ENCODE peak calls at places on chromosomes 11 and 22, in eight cellular contexts. One of them, this sample, is unnamed.

GRCh38 chr11:47358731-47359051 is 6.2 kb upstream of the MYBPC3 start:
- DNase-seq in ovary: peak; percentile 30
- DNase-seq in IMR-90: no peak
- DNase-seq in GM23248: no peak
- DNase-seq in right lobe of liver: peak; percentile 45
- DNase-seq in fibroblast of lung: no peak
- DNase-seq in right cardiac atrium: peak; percentile 64
- DNase-seq in CD8-positive, alpha-beta memory T cell: no peak
- DNase-seq in this sample: no peak

GRCh38 chr11:65131895-65132237 is 2.5 kb downstream of the SYVN1 start:
- DNase-seq in ovary: no peak
- DNase-seq in IMR-90: no peak
- DNase-seq in GM23248: no peak
- DNase-seq in right lobe of liver: no peak
- DNase-seq in fibroblast of lung: no peak
- DNase-seq in right cardiac atrium: no peak
- DNase-seq in CD8-positive, alpha-beta memory T cell: no peak
- DNase-seq in this sample: no peak

GRCh38 chr11:114972105-114972504 is 293.8 kb downstream of the NXPE2 start:
- DNase-seq in ovary: no peak
- DNase-seq in IMR-90: no peak
- DNase-seq in GM23248: no peak
- DNase-seq in right lobe of liver: no peak
- DNase-seq in fibroblast of lung: no peak
- DNase-seq in right cardiac atrium: no peak
- DNase-seq in CD8-positive, alpha-beta memory T cell: no peak
- DNase-seq in this sample: no peak

GRCh38 chr11:65777241-65777640 is 3.5 kb downstream of the AP5B1 start:
- DNase-seq in ovary: no peak
- DNase-seq in IMR-90: no peak
- DNase-seq in GM23248: no peak
- DNase-seq in right lobe of liver: no peak
- DNase-seq in fibroblast of lung: no peak
- DNase-seq in right cardiac atrium: no peak
- DNase-seq in CD8-positive, alpha-beta memory T cell: no peak
- DNase-seq in this sample: no peak

GRCh38 chr11:118379497-118379896 is 20.1 kb downstream of the UBE4A start:
- DNase-seq in ovary: no peak
- DNase-seq in IMR-90: no peak
- DNase-seq in GM23248: no peak
- DNase-seq in right lobe of liver: no peak
- DNase-seq in fibroblast of lung: no peak
- DNase-seq in right cardiac atrium: no peak
- DNase-seq in CD8-positive, alpha-beta memory T cell: no peak
- DNase-seq in this sample: no peak

GRCh38 chr22:29748248-29748893 is 18.4 kb downstream of the ZMAT5 start:
- DNase-seq in ovary: no peak
- DNase-seq in IMR-90: no peak
- DNase-seq in GM23248: peak; percentile 57
- DNase-seq in right lobe of liver: no peak
- DNase-seq in fibroblast of lung: no peak
- DNase-seq in right cardiac atrium: no peak
- DNase-seq in CD8-positive, alpha-beta memory T cell: no peak
- DNase-seq in this sample: no peak

GRCh38 chr11:331332-332060 is 10.8 kb upstream of the IFITM3 start:
- DNase-seq in ovary: peak; percentile 30
- DNase-seq in IMR-90: no peak
- DNase-seq in GM23248: no peak
- DNase-seq in right lobe of liver: no peak
- DNase-seq in fibroblast of lung: no peak
- DNase-seq in right cardiac atrium: peak; percentile 49
- DNase-seq in CD8-positive, alpha-beta memory T cell: no peak
- DNase-seq in this sample: no peak

GRCh38 chr11:17003426-17003825 is 10.8 kb downstream of the PLEKHA7 start:
- DNase-seq in ovary: no peak
- DNase-seq in IMR-90: no peak
- DNase-seq in GM23248: no peak
- DNase-seq in right lobe of liver: no peak
- DNase-seq in fibroblast of lung: no peak
- DNase-seq in right cardiac atrium: no peak
- DNase-seq in CD8-positive, alpha-beta memory T cell: no peak
- DNase-seq in this sample: peak; percentile 40

GRCh38 chr22:26894362-26894761 is 237.0 kb downstream of the MIAT start:
- DNase-seq in ovary: no peak
- DNase-seq in IMR-90: peak; percentile 18
- DNase-seq in GM23248: peak; percentile 64
- DNase-seq in right lobe of liver: no peak
- DNase-seq in fibroblast of lung: peak; percentile 49
- DNase-seq in right cardiac atrium: no peak
- DNase-seq in CD8-positive, alpha-beta memory T cell: no peak
- DNase-seq in this sample: no peak

GRCh38 chr11:1838426-1839131 is at the start of gene TNNI2:
- DNase-seq in ovary: no peak
- DNase-seq in IMR-90: no peak
- DNase-seq in GM23248: no peak
- DNase-seq in right lobe of liver: peak; percentile 60
- DNase-seq in fibroblast of lung: no peak
- DNase-seq in right cardiac atrium: peak; percentile 67
- DNase-seq in CD8-positive, alpha-beta memory T cell: no peak
- DNase-seq in this sample: no peak
- H3K4me1 ChIP-seq in ovary: peaks cover 1% of the 10 kb centered on the region
- H3K4me1 ChIP-seq in IMR-90: no peaks in the 10 kb centered on the region
- H3K4me1 ChIP-seq in GM23248: no peaks in the 10 kb centered on the region
- H3K4me1 ChIP-seq in right lobe of liver: no peaks in the 10 kb centered on the region
- H3K4me1 ChIP-seq in fibroblast of lung: no peaks in the 10 kb centered on the region
- H3K4me1 ChIP-seq in right cardiac atrium: no peaks in the 10 kb centered on the region
- H3K4me1 ChIP-seq in CD8-positive, alpha-beta memory T cell: peaks cover 17% of the 10 kb centered on the region
- H3K4me1 ChIP-seq in this sample: peaks cover 8% of the 10 kb centered on the region

GRCh38 chr11:1778141-1778911 is 14.6 kb upstream of the CTSD start:
- DNase-seq in ovary: no peak
- DNase-seq in IMR-90: no peak
- DNase-seq in GM23248: no peak
- DNase-seq in right lobe of liver: no peak
- DNase-seq in fibroblast of lung: no peak
- DNase-seq in right cardiac atrium: no peak
- DNase-seq in CD8-positive, alpha-beta memory T cell: no peak
- DNase-seq in this sample: no peak
- H3K27ac ChIP-seq in ovary: no peak overlapping the region
- H3K27ac ChIP-seq in IMR-90: no peak overlapping the region
- H3K27ac ChIP-seq in GM23248: no peak overlapping the region
- H3K27ac ChIP-seq in right lobe of liver: no peak overlapping the region
- H3K27ac ChIP-seq in fibroblast of lung: no peak overlapping the region
- H3K27ac ChIP-seq in right cardiac atrium: no peak overlapping the region
- H3K27ac ChIP-seq in CD8-positive, alpha-beta memory T cell: no peak overlapping the region
- H3K27ac ChIP-seq in this sample: no peak overlapping the region

GRCh38 chr11:11972942-11973341 is 35.5 kb downstream of the DKK3 start:
- DNase-seq in ovary: no peak
- DNase-seq in IMR-90: no peak
- DNase-seq in GM23248: no peak
- DNase-seq in right lobe of liver: no peak
- DNase-seq in fibroblast of lung: no peak
- DNase-seq in right cardiac atrium: peak; percentile 39
- DNase-seq in CD8-positive, alpha-beta memory T cell: no peak
- DNase-seq in this sample: no peak
- H3K4me1 ChIP-seq in ovary: peaks cover 28% of the 10 kb centered on the region
- H3K4me1 ChIP-seq in IMR-90: peaks cover 43% of the 10 kb centered on the region
- H3K4me1 ChIP-seq in GM23248: peaks cover 61% of the 10 kb centered on the region
- H3K4me1 ChIP-seq in right lobe of liver: peaks cover 25% of the 10 kb centered on the region
- H3K4me1 ChIP-seq in fibroblast of lung: peaks cover 59% of the 10 kb centered on the region
- H3K4me1 ChIP-seq in right cardiac atrium: peaks cover 57% of the 10 kb centered on the region
- H3K4me1 ChIP-seq in CD8-positive, alpha-beta memory T cell: no peaks in the 10 kb centered on the region
- H3K4me1 ChIP-seq in this sample: peaks cover 3% of the 10 kb centered on the region

DNA sequence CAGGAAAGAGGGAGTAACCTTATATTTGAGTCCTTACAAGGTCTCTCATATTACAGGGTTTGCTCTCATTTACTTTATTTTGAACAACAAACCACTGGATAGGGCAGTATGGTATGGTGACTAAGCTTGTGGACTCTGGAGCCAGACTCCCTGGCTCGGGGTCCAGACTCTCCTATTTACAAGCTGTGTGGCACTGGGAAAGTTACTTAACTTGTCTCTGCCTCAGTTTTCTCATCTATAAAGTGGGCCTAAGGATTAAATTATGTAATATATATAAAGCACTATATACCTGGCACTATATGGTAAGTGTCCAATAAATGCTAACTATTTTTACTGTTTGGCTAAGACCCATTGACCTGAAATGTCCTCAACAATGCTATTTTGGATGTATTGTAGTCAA is 1.7 kb upstream of the DCHS1 start:
- DNase-seq in ovary: no peak
- DNase-seq in IMR-90: peak; percentile 28
- DNase-seq in GM23248: peak; percentile 52
- DNase-seq in right lobe of liver: no peak
- DNase-seq in fibroblast of lung: no peak
- DNase-seq in right cardiac atrium: no peak
- DNase-seq in CD8-positive, alpha-beta memory T cell: no peak
- DNase-seq in this sample: no peak
- H3K27ac ChIP-seq in ovary: no peak overlapping the region
- H3K27ac ChIP-seq in IMR-90: no peak overlapping the region
- H3K27ac ChIP-seq in GM23248: no peak overlapping the region
- H3K27ac ChIP-seq in right lobe of liver: no peak overlapping the region
- H3K27ac ChIP-seq in fibroblast of lung: no peak overlapping the region
- H3K27ac ChIP-seq in right cardiac atrium: no peak overlapping the region
- H3K27ac ChIP-seq in CD8-positive, alpha-beta memory T cell: no peak overlapping the region
- H3K27ac ChIP-seq in this sample: no peak overlapping the region

GRCh38 chr22:40603088-40603605 is 33.4 kb downstream of the MRTFA start:
- DNase-seq in ovary: no peak
- DNase-seq in IMR-90: peak; percentile 78
- DNase-seq in GM23248: peak; percentile 85
- DNase-seq in right lobe of liver: no peak
- DNase-seq in fibroblast of lung: peak; percentile 87
- DNase-seq in right cardiac atrium: no peak
- DNase-seq in CD8-positive, alpha-beta memory T cell: no peak
- DNase-seq in this sample: no peak
- H3K4me1 ChIP-seq in ovary: peaks cover 14% of the 10 kb centered on the region
- H3K4me1 ChIP-seq in IMR-90: peaks cover 17% of the 10 kb centered on the region
- H3K4me1 ChIP-seq in GM23248: peaks cover 60% of the 10 kb centered on the region
- H3K4me1 ChIP-seq in right lobe of liver: peaks cover 8% of the 10 kb centered on the region
- H3K4me1 ChIP-seq in fibroblast of lung: peaks cover 8% of the 10 kb centered on the region
- H3K4me1 ChIP-seq in right cardiac atrium: peaks cover 6% of the 10 kb centered on the region
- H3K4me1 ChIP-seq in CD8-positive, alpha-beta memory T cell: peaks cover 9% of the 10 kb centered on the region
- H3K4me1 ChIP-seq in this sample: peaks cover 3% of the 10 kb centered on the region

GRCh38 chr11:95245038-95245437 is 14.0 kb upstream of the SESN3 start:
- DNase-seq in ovary: no peak
- DNase-seq in IMR-90: peak; percentile 6
- DNase-seq in GM23248: peak; percentile 77
- DNase-seq in right lobe of liver: no peak
- DNase-seq in fibroblast of lung: peak; percentile 80
- DNase-seq in right cardiac atrium: no peak
- DNase-seq in CD8-positive, alpha-beta memory T cell: no peak
- DNase-seq in this sample: no peak
- H3K27ac ChIP-seq in ovary: no peak overlapping the region
- H3K27ac ChIP-seq in IMR-90: no peak overlapping the region
- H3K27ac ChIP-seq in GM23248: peak overlapping the region; percentile 12
- H3K27ac ChIP-seq in right lobe of liver: no peak overlapping the region
- H3K27ac ChIP-seq in fibroblast of lung: no peak overlapping the region
- H3K27ac ChIP-seq in right cardiac atrium: no peak overlapping the region
- H3K27ac ChIP-seq in CD8-positive, alpha-beta memory T cell: no peak overlapping the region
- H3K27ac ChIP-seq in this sample: no peak overlapping the region

DNA sequence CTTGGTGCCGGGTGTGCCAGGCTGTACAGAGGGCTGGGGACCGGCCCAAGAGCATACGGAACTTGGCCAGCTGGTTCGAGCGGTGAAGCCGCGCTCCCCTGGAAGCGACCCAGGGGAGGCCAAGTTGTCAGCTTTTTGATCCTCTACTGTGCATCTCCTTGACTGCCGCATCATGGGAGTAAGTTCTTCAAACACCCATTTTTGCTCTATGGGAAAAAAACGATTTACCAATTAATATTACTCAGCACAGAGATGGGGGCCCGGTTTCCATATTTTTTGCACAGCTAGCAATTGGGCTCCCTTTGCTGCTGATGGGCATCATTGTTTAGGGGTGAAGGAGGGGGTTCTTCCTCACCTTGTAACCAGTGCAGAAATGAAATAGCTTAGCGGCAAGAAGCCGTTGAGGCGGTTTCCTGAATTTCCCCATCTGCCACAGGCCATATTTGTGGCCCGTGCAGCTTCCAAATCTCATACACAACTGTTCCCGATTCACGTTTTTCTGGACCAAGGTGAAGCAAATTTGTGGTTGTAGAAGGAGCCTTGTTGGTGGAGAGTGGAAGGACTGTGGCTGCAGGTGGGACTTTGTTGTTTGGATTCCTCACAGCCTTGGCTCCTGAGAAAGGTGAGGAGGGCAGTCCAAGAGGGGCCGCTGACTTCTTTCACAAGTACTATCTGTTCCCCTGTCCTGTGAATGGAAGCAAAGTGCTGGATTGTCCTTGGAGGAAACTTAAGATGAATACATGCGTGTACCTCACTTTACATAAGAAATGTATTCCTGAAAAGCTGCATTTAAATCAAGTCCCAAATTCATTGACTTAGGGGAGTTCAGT is 2.1 kb downstream of the FUT4 start:
- DNase-seq in ovary: no peak
- DNase-seq in IMR-90: no peak
- DNase-seq in GM23248: peak; percentile 68
- DNase-seq in right lobe of liver: no peak
- DNase-seq in fibroblast of lung: no peak
- DNase-seq in right cardiac atrium: no peak
- DNase-seq in CD8-positive, alpha-beta memory T cell: no peak
- DNase-seq in this sample: peak; percentile 35
- H3K4me1 ChIP-seq in ovary: peaks cover 17% of the 10 kb centered on the region
- H3K4me1 ChIP-seq in IMR-90: peaks cover 6% of the 10 kb centered on the region
- H3K4me1 ChIP-seq in GM23248: peaks cover 27% of the 10 kb centered on the region
- H3K4me1 ChIP-seq in right lobe of liver: no peaks in the 10 kb centered on the region
- H3K4me1 ChIP-seq in fibroblast of lung: no peaks in the 10 kb centered on the region
- H3K4me1 ChIP-seq in right cardiac atrium: peaks cover 2% of the 10 kb centered on the region
- H3K4me1 ChIP-seq in CD8-positive, alpha-beta memory T cell: peaks cover 38% of the 10 kb centered on the region
- H3K4me1 ChIP-seq in this sample: no peaks in the 10 kb centered on the region

GRCh38 chr11:78869293-78869692 is 294.6 kb upstream of the NARS2 start:
- DNase-seq in ovary: no peak
- DNase-seq in IMR-90: no peak
- DNase-seq in GM23248: no peak
- DNase-seq in right lobe of liver: no peak
- DNase-seq in fibroblast of lung: no peak
- DNase-seq in right cardiac atrium: no peak
- DNase-seq in CD8-positive, alpha-beta memory T cell: no peak
- DNase-seq in this sample: no peak
- H3K27ac ChIP-seq in ovary: no peak overlapping the region
- H3K27ac ChIP-seq in IMR-90: no peak overlapping the region
- H3K27ac ChIP-seq in GM23248: no peak overlapping the region
- H3K27ac ChIP-seq in right lobe of liver: no peak overlapping the region
- H3K27ac ChIP-seq in fibroblast of lung: no peak overlapping the region
- H3K27ac ChIP-seq in right cardiac atrium: no peak overlapping the region
- H3K27ac ChIP-seq in CD8-positive, alpha-beta memory T cell: no peak overlapping the region
- H3K27ac ChIP-seq in this sample: no peak overlapping the region